ENCODE peak calls at places on chromosome 15, in four cellular contexts. O, W, S and I are unnamed samples.

GRCh38 chr15:38992541-38993334 is 428.1 kb upstream of the RASGRP1 start:
- DNase-seq in O (no peak), W (no peak), S (no peak), I (no peak)

GRCh38 chr15:68691667-68692066 is 112.9 kb downstream of the CORO2B start:
- DNase-seq in O (no peak), W (no peak), S (no peak), I (no peak)

GRCh38 chr15:58159827-58160386 is 21.7 kb downstream of the AQP9 start:
- DNase-seq in O (no peak), W (no peak), S (no peak), I (no peak)

GRCh38 chr15:96359772-96360498 is 29.4 kb downstream of the NR2F2 start:
- DNase-seq in O (no peak), W (no peak), S (no peak), I (no peak)

GRCh38 chr15:76840830-76841460 is 64.2 kb downstream of the SCAPER start:
- DNase-seq in O (peak; percentile 17), W (peak; percentile 7), S (peak; percentile 13), I (peak; percentile 45)

GRCh38 chr15:80478075-80478474 is 73.9 kb downstream of the ARNT2 start:
- DNase-seq in O (no peak), W (no peak), S (no peak), I (peak; percentile 35)

GRCh38 chr15:33150516-33150915 is 44.0 kb downstream of the FMN1 start:
- DNase-seq in O (no peak), W (no peak), S (no peak), I (no peak)

GRCh38 chr15:97680606-97681220 is 279.8 kb upstream of the ARRDC4 start:
- DNase-seq in O (no peak), W (no peak), S (no peak), I (no peak)

GRCh38 chr15:66043264-66043663 is 174.0 kb downstream of the RAB11A start:
- DNase-seq in O (peak; percentile 64), W (no peak), S (no peak), I (no peak)